ENCODE peak calls at places on chromosomes 6 and 20, in four cellular contexts. M, V, G and J are unnamed samples.

GRCh38 chr20:46798430-46798829 is 89.0 kb downstream of the SLC2A10 start:
- DNase-seq in M (no peak), V (no peak), G (no peak), J (no peak)

GRCh38 chr6:159969204-159969912 is 476 bp downstream of the IGF2R start:
- DNase-seq in M (no peak), V (no peak), G (no peak), J (no peak)

GRCh38 chr20:44097521-44098255 is 89.3 kb downstream of the JPH2 start:
- DNase-seq in M (peak; percentile 31), V (peak; percentile 23), G (no peak), J (no peak)

GRCh38 chr6:72260489-72260888 is 361.4 kb upstream of the KCNQ5 start:
- DNase-seq in M (no peak), V (no peak), G (no peak), J (no peak)

GRCh38 chr6:127972815-127973214 is 72.0 kb upstream of the THEMIS start:
- DNase-seq in M (no peak), V (no peak), G (no peak), J (no peak)

GRCh38 chr6:123702943-123703342 is 66.2 kb upstream of the TRDN start:
- DNase-seq in M (no peak), V (no peak), G (no peak), J (no peak)

GRCh38 chr6:15793288-15793687 is 130.5 kb upstream of the DTNBP1 start:
- DNase-seq in M (no peak), V (peak; percentile 38), G (no peak), J (no peak)

GRCh38 chr6:333379-334002 is 41.2 kb downstream of the DUSP22 start:
- DNase-seq in M (no peak), V (no peak), G (no peak), J (no peak)

GRCh38 chr6:116404706-116405105 is 34.0 kb downstream of the DSE start:
- DNase-seq in M (no peak), V (no peak), G (no peak), J (no peak)

GRCh38 chr6:10412948-10413849 is 1.7 kb downstream of the TFAP2A start:
- DNase-seq in M (no peak), V (no peak), G (no peak), J (peak; percentile 81)

GRCh38 chr6:142835787-142836186 is 109.2 kb downstream of the HIVEP2 start:
- DNase-seq in M (no peak), V (no peak), G (no peak), J (no peak)

GRCh38 chr6:142833798-142834197 is 111.2 kb downstream of the HIVEP2 start:
- DNase-seq in M (no peak), V (no peak), G (no peak), J (no peak)

GRCh38 chr6:142834853-142835252 is 110.1 kb downstream of the HIVEP2 start:
- DNase-seq in M (no peak), V (no peak), G (no peak), J (no peak)

GRCh38 chr6:142830807-142831206 is 114.2 kb downstream of the HIVEP2 start:
- DNase-seq in M (no peak), V (no peak), G (no peak), J (no peak)

GRCh38 chr6:142833054-142833453 is 111.9 kb downstream of the HIVEP2 start:
- DNase-seq in M (no peak), V (no peak), G (no peak), J (no peak)
- TF ChIP-seq HDAC6 in M (no peak), V (no peak), G (no peak), J (no peak)

DNA sequence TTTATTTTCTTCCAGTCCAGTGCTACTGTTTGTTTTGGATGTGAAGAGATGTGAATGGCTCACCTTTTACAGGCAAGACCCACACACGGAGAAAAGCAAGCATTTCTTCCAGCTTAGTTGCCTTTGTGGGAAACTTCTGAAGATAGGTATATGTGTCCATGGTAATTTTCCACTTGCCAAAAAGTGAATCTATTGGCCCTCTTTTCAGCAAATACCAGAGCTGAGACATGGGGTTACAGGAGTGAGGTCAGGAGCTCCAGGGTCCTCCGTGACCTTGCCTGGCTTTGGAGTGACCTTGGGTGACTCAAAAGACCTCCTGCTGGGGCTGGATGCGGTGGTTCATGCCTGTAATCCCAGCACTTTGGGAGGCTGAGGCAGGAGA is 166.7 kb downstream of the SCML4 start:
- DNase-seq in M (no peak), V (no peak), G (no peak), J (no peak)
- TF ChIP-seq HDAC6 in M (no peak), V (no peak), G (no peak), J (no peak)

GRCh38 chr6:111865909-111866546 is 7.2 kb downstream of the FYN start:
- DNase-seq in M (no peak), V (no peak), G (no peak), J (no peak)

GRCh38 chr6:111866857-111867256 is 6.4 kb downstream of the FYN start:
- DNase-seq in M (no peak), V (no peak), G (no peak), J (no peak)

GRCh38 chr6:111864138-111865048 is 8.9 kb downstream of the FYN start:
- DNase-seq in M (no peak), V (no peak), G (no peak), J (no peak)

GRCh38 chr6:111862727-111863126 is 10.5 kb downstream of the FYN start:
- DNase-seq in M (no peak), V (no peak), G (no peak), J (no peak)

GRCh38 chr6:111865049-111865585 is 8.1 kb downstream of the FYN start:
- DNase-seq in M (no peak), V (no peak), G (no peak), J (no peak)
- TF ChIP-seq HDAC6 in M (no peak), V (no peak), G (no peak), J (no peak)

GRCh38 chr6:132819405-132820145 is 5.2 kb downstream of the RPS12 start:
- DNase-seq in M (peak; percentile 12), V (no peak), G (no peak), J (no peak)
- TF ChIP-seq HDAC6 in M (no peak), V (no peak), G (no peak), J (no peak)

GRCh38 chr6:104540743-104541142 is 319.0 kb downstream of the HACE1 start:
- DNase-seq in M (no peak), V (no peak), G (no peak), J (no peak)

GRCh38 chr6:104539173-104539572 is 320.5 kb downstream of the HACE1 start:
- DNase-seq in M (no peak), V (no peak), G (no peak), J (no peak)

GRCh38 chr6:104541411-104541810 is 318.3 kb downstream of the HACE1 start:
- DNase-seq in M (no peak), V (no peak), G (no peak), J (no peak)

GRCh38 chr6:104537872-104538271 is 321.8 kb downstream of the HACE1 start:
- DNase-seq in M (no peak), V (no peak), G (no peak), J (no peak)

DNA sequence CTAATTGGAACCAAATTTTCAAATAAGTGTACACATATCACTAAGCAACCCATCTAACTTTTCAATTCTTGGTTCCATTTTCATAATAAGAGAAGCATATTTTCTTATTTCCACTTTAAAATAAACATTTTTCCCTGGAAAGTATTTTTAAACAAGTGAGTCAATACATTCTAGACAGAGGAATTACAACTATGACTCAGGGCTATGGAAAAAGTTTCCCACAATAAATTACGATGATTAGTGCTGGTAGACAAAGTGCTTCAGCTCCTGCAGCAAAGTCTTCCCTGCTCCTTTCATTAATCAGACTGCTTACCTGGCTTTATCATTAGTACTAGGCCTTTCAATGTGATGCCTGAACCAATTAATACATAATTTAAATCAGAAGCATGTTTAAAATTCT is 322.5 kb downstream of the HACE1 start:
- DNase-seq in M (no peak), V (no peak), G (no peak), J (no peak)
- TF ChIP-seq HDAC6 in M (no peak), V (no peak), G (no peak), J (no peak)